ENCODE peak calls at places on chromosome 15, in nine cellular contexts. One of them, this sample, is unnamed.

GRCh38 chr15:31079519-31079918 is 22.0 kb downstream of the TRPM1 start:
- DNase-seq in right lobe of liver: no peak
- DNase-seq in T-helper 1 cell: no peak
- DNase-seq in stimulated activated CD8-positive, alpha-beta memory T cell treated with anti-CD3 and anti-CD28 coated beads, Interleukin-15, amount 100 ng/mL, for 1 hour: no peak
- DNase-seq in heart right ventricle: no peak
- DNase-seq in T-helper 2 cell: no peak
- DNase-seq in lower leg skin: no peak
- DNase-seq in GM19239: no peak
- DNase-seq in M059J: no peak
- DNase-seq in this sample: no peak

GRCh38 chr15:98823012-98823458 is 174.7 kb downstream of the IGF1R start:
- DNase-seq in right lobe of liver: no peak
- DNase-seq in T-helper 1 cell: no peak
- DNase-seq in stimulated activated CD8-positive, alpha-beta memory T cell treated with anti-CD3 and anti-CD28 coated beads, Interleukin-15, amount 100 ng/mL, for 1 hour: no peak
- DNase-seq in heart right ventricle: no peak
- DNase-seq in T-helper 2 cell: no peak
- DNase-seq in lower leg skin: no peak
- DNase-seq in GM19239: no peak
- DNase-seq in M059J: peak
- DNase-seq in this sample: no peak

GRCh38 chr15:37122703-37123102 is 22.4 kb upstream of the MEIS2 start:
- DNase-seq in right lobe of liver: no peak
- DNase-seq in T-helper 1 cell: no peak
- DNase-seq in stimulated activated CD8-positive, alpha-beta memory T cell treated with anti-CD3 and anti-CD28 coated beads, Interleukin-15, amount 100 ng/mL, for 1 hour: no peak
- DNase-seq in heart right ventricle: no peak
- DNase-seq in T-helper 2 cell: no peak
- DNase-seq in lower leg skin: no peak
- DNase-seq in GM19239: no peak
- DNase-seq in M059J: no peak
- DNase-seq in this sample: no peak

GRCh38 chr15:76062282-76062681 is 2.5 kb downstream of the TMEM266 start:
- DNase-seq in right lobe of liver: no peak
- DNase-seq in T-helper 1 cell: no peak
- DNase-seq in stimulated activated CD8-positive, alpha-beta memory T cell treated with anti-CD3 and anti-CD28 coated beads, Interleukin-15, amount 100 ng/mL, for 1 hour: no peak
- DNase-seq in heart right ventricle: no peak
- DNase-seq in T-helper 2 cell: no peak
- DNase-seq in lower leg skin: no peak
- DNase-seq in GM19239: no peak
- DNase-seq in M059J: no peak
- DNase-seq in this sample: no peak

GRCh38 chr15:98241032-98241554 is 280.6 kb downstream of the ARRDC4 start:
- DNase-seq in right lobe of liver: no peak
- DNase-seq in T-helper 1 cell: no peak
- DNase-seq in stimulated activated CD8-positive, alpha-beta memory T cell treated with anti-CD3 and anti-CD28 coated beads, Interleukin-15, amount 100 ng/mL, for 1 hour: no peak
- DNase-seq in heart right ventricle: no peak
- DNase-seq in T-helper 2 cell: no peak
- DNase-seq in lower leg skin: no peak
- DNase-seq in GM19239: no peak
- DNase-seq in M059J: peak
- DNase-seq in this sample: no peak

GRCh38 chr15:89090791-89091666 is 2.8 kb downstream of the ABHD2 start:
- DNase-seq in right lobe of liver: peak
- DNase-seq in T-helper 1 cell: no peak
- DNase-seq in stimulated activated CD8-positive, alpha-beta memory T cell treated with anti-CD3 and anti-CD28 coated beads, Interleukin-15, amount 100 ng/mL, for 1 hour: no peak
- DNase-seq in heart right ventricle: peak
- DNase-seq in T-helper 2 cell: peak
- DNase-seq in lower leg skin: peak
- DNase-seq in GM19239: no peak
- DNase-seq in M059J: peak
- DNase-seq in this sample: peak

GRCh38 chr15:67520976-67521769 is at the start of gene C15orf61:
- DNase-seq in right lobe of liver: peak
- DNase-seq in T-helper 1 cell: peak
- DNase-seq in stimulated activated CD8-positive, alpha-beta memory T cell treated with anti-CD3 and anti-CD28 coated beads, Interleukin-15, amount 100 ng/mL, for 1 hour: peak
- DNase-seq in heart right ventricle: peak
- DNase-seq in T-helper 2 cell: peak
- DNase-seq in lower leg skin: peak
- DNase-seq in GM19239: peak
- DNase-seq in M059J: peak
- DNase-seq in this sample: peak

GRCh38 chr15:68580883-68581155 is 2.0 kb downstream of the CORO2B start:
- DNase-seq in right lobe of liver: no peak
- DNase-seq in T-helper 1 cell: no peak
- DNase-seq in stimulated activated CD8-positive, alpha-beta memory T cell treated with anti-CD3 and anti-CD28 coated beads, Interleukin-15, amount 100 ng/mL, for 1 hour: no peak
- DNase-seq in heart right ventricle: no peak
- DNase-seq in T-helper 2 cell: no peak
- DNase-seq in lower leg skin: no peak
- DNase-seq in GM19239: no peak
- DNase-seq in M059J: no peak
- DNase-seq in this sample: no peak

GRCh38 chr15:99961011-99961441 is 227.8 kb upstream of the LYSMD4 start:
- DNase-seq in right lobe of liver: no peak
- DNase-seq in T-helper 1 cell: no peak
- DNase-seq in stimulated activated CD8-positive, alpha-beta memory T cell treated with anti-CD3 and anti-CD28 coated beads, Interleukin-15, amount 100 ng/mL, for 1 hour: no peak
- DNase-seq in heart right ventricle: no peak
- DNase-seq in T-helper 2 cell: no peak
- DNase-seq in lower leg skin: peak
- DNase-seq in GM19239: no peak
- DNase-seq in M059J: peak
- DNase-seq in this sample: peak

GRCh38 chr15:74417230-74417629 is 16.5 kb downstream of the SEMA7A start:
- DNase-seq in right lobe of liver: no peak
- DNase-seq in T-helper 1 cell: no peak
- DNase-seq in stimulated activated CD8-positive, alpha-beta memory T cell treated with anti-CD3 and anti-CD28 coated beads, Interleukin-15, amount 100 ng/mL, for 1 hour: no peak
- DNase-seq in heart right ventricle: peak
- DNase-seq in T-helper 2 cell: no peak
- DNase-seq in lower leg skin: no peak
- DNase-seq in GM19239: no peak
- DNase-seq in M059J: no peak
- DNase-seq in this sample: no peak

GRCh38 chr15:83658406-83658805 is 4.5 kb downstream of the ADAMTSL3 start:
- DNase-seq in right lobe of liver: no peak
- DNase-seq in T-helper 1 cell: no peak
- DNase-seq in stimulated activated CD8-positive, alpha-beta memory T cell treated with anti-CD3 and anti-CD28 coated beads, Interleukin-15, amount 100 ng/mL, for 1 hour: no peak
- DNase-seq in heart right ventricle: peak
- DNase-seq in T-helper 2 cell: no peak
- DNase-seq in lower leg skin: no peak
- DNase-seq in GM19239: no peak
- DNase-seq in M059J: no peak
- DNase-seq in this sample: no peak

GRCh38 chr15:68334661-68335124 is 57.1 kb downstream of the FEM1B start:
- DNase-seq in right lobe of liver: no peak
- DNase-seq in T-helper 1 cell: no peak
- DNase-seq in stimulated activated CD8-positive, alpha-beta memory T cell treated with anti-CD3 and anti-CD28 coated beads, Interleukin-15, amount 100 ng/mL, for 1 hour: no peak
- DNase-seq in heart right ventricle: no peak
- DNase-seq in T-helper 2 cell: no peak
- DNase-seq in lower leg skin: no peak
- DNase-seq in GM19239: no peak
- DNase-seq in M059J: peak
- DNase-seq in this sample: peak

GRCh38 chr15:33158359-33158758 is 36.2 kb downstream of the FMN1 start:
- DNase-seq in right lobe of liver: no peak
- DNase-seq in T-helper 1 cell: no peak
- DNase-seq in stimulated activated CD8-positive, alpha-beta memory T cell treated with anti-CD3 and anti-CD28 coated beads, Interleukin-15, amount 100 ng/mL, for 1 hour: no peak
- DNase-seq in heart right ventricle: no peak
- DNase-seq in T-helper 2 cell: no peak
- DNase-seq in lower leg skin: no peak
- DNase-seq in GM19239: no peak
- DNase-seq in M059J: no peak
- DNase-seq in this sample: no peak

GRCh38 chr15:28013480-28013879 is 85.6 kb downstream of the OCA2 start:
- DNase-seq in right lobe of liver: no peak
- DNase-seq in T-helper 1 cell: no peak
- DNase-seq in stimulated activated CD8-positive, alpha-beta memory T cell treated with anti-CD3 and anti-CD28 coated beads, Interleukin-15, amount 100 ng/mL, for 1 hour: no peak
- DNase-seq in heart right ventricle: no peak
- DNase-seq in T-helper 2 cell: no peak
- DNase-seq in lower leg skin: no peak
- DNase-seq in GM19239: no peak
- DNase-seq in M059J: no peak
- DNase-seq in this sample: peak

GRCh38 chr15:94059188-94059587 is 172.2 kb upstream of the MCTP2 start:
- DNase-seq in right lobe of liver: no peak
- DNase-seq in T-helper 1 cell: no peak
- DNase-seq in stimulated activated CD8-positive, alpha-beta memory T cell treated with anti-CD3 and anti-CD28 coated beads, Interleukin-15, amount 100 ng/mL, for 1 hour: no peak
- DNase-seq in heart right ventricle: no peak
- DNase-seq in T-helper 2 cell: no peak
- DNase-seq in lower leg skin: no peak
- DNase-seq in GM19239: no peak
- DNase-seq in M059J: no peak
- DNase-seq in this sample: no peak

GRCh38 chr15:45499426-45499825 is 23.1 kb downstream of the SLC30A4 start:
- DNase-seq in right lobe of liver: no peak
- DNase-seq in T-helper 1 cell: no peak
- DNase-seq in stimulated activated CD8-positive, alpha-beta memory T cell treated with anti-CD3 and anti-CD28 coated beads, Interleukin-15, amount 100 ng/mL, for 1 hour: no peak
- DNase-seq in heart right ventricle: no peak
- DNase-seq in T-helper 2 cell: no peak
- DNase-seq in lower leg skin: no peak
- DNase-seq in GM19239: no peak
- DNase-seq in M059J: no peak
- DNase-seq in this sample: no peak

GRCh38 chr15:90465930-90466567 is 63.7 kb upstream of the CRTC3 start:
- DNase-seq in right lobe of liver: no peak
- DNase-seq in T-helper 1 cell: no peak
- DNase-seq in stimulated activated CD8-positive, alpha-beta memory T cell treated with anti-CD3 and anti-CD28 coated beads, Interleukin-15, amount 100 ng/mL, for 1 hour: no peak
- DNase-seq in heart right ventricle: no peak
- DNase-seq in T-helper 2 cell: no peak
- DNase-seq in lower leg skin: no peak
- DNase-seq in GM19239: no peak
- DNase-seq in M059J: peak
- DNase-seq in this sample: no peak

GRCh38 chr15:87710406-87710805 is 546.1 kb downstream of the NTRK3 start:
- DNase-seq in right lobe of liver: no peak
- DNase-seq in T-helper 1 cell: no peak
- DNase-seq in stimulated activated CD8-positive, alpha-beta memory T cell treated with anti-CD3 and anti-CD28 coated beads, Interleukin-15, amount 100 ng/mL, for 1 hour: no peak
- DNase-seq in heart right ventricle: no peak
- DNase-seq in T-helper 2 cell: no peak
- DNase-seq in lower leg skin: no peak
- DNase-seq in GM19239: no peak
- DNase-seq in M059J: peak
- DNase-seq in this sample: no peak

GRCh38 chr15:76566276-76566675 is 229.7 kb downstream of the ISL2 start:
- DNase-seq in right lobe of liver: no peak
- DNase-seq in T-helper 1 cell: no peak
- DNase-seq in stimulated activated CD8-positive, alpha-beta memory T cell treated with anti-CD3 and anti-CD28 coated beads, Interleukin-15, amount 100 ng/mL, for 1 hour: no peak
- DNase-seq in heart right ventricle: no peak
- DNase-seq in T-helper 2 cell: no peak
- DNase-seq in lower leg skin: no peak
- DNase-seq in GM19239: no peak
- DNase-seq in M059J: peak
- DNase-seq in this sample: no peak

GRCh38 chr15:22868495-22868894 is 30.0 kb downstream of the NIPA2 start:
- DNase-seq in right lobe of liver: no peak
- DNase-seq in T-helper 1 cell: no peak
- DNase-seq in stimulated activated CD8-positive, alpha-beta memory T cell treated with anti-CD3 and anti-CD28 coated beads, Interleukin-15, amount 100 ng/mL, for 1 hour: no peak
- DNase-seq in heart right ventricle: no peak
- DNase-seq in T-helper 2 cell: no peak
- DNase-seq in lower leg skin: no peak
- DNase-seq in GM19239: no peak
- DNase-seq in M059J: no peak
- DNase-seq in this sample: no peak

GRCh38 chr15:33132722-33133345 is 61.7 kb downstream of the FMN1 start:
- DNase-seq in right lobe of liver: no peak
- DNase-seq in T-helper 1 cell: no peak
- DNase-seq in stimulated activated CD8-positive, alpha-beta memory T cell treated with anti-CD3 and anti-CD28 coated beads, Interleukin-15, amount 100 ng/mL, for 1 hour: no peak
- DNase-seq in heart right ventricle: no peak
- DNase-seq in T-helper 2 cell: no peak
- DNase-seq in lower leg skin: no peak
- DNase-seq in GM19239: no peak
- DNase-seq in M059J: peak
- DNase-seq in this sample: no peak

GRCh38 chr15:81310480-81310879 is 13.5 kb downstream of the STARD5 start:
- DNase-seq in right lobe of liver: no peak
- DNase-seq in T-helper 1 cell: no peak
- DNase-seq in stimulated activated CD8-positive, alpha-beta memory T cell treated with anti-CD3 and anti-CD28 coated beads, Interleukin-15, amount 100 ng/mL, for 1 hour: no peak
- DNase-seq in heart right ventricle: no peak
- DNase-seq in T-helper 2 cell: no peak
- DNase-seq in lower leg skin: no peak
- DNase-seq in GM19239: no peak
- DNase-seq in M059J: no peak
- DNase-seq in this sample: no peak

GRCh38 chr15:61275451-61275850 is 46.3 kb upstream of the RORA start:
- DNase-seq in right lobe of liver: no peak
- DNase-seq in T-helper 1 cell: no peak
- DNase-seq in stimulated activated CD8-positive, alpha-beta memory T cell treated with anti-CD3 and anti-CD28 coated beads, Interleukin-15, amount 100 ng/mL, for 1 hour: no peak
- DNase-seq in heart right ventricle: no peak
- DNase-seq in T-helper 2 cell: no peak
- DNase-seq in lower leg skin: no peak
- DNase-seq in GM19239: no peak
- DNase-seq in M059J: no peak
- DNase-seq in this sample: no peak

GRCh38 chr15:38474155-38474757 is 20.3 kb downstream of the FAM98B start:
- DNase-seq in right lobe of liver: no peak
- DNase-seq in T-helper 1 cell: peak
- DNase-seq in stimulated activated CD8-positive, alpha-beta memory T cell treated with anti-CD3 and anti-CD28 coated beads, Interleukin-15, amount 100 ng/mL, for 1 hour: no peak
- DNase-seq in heart right ventricle: no peak
- DNase-seq in T-helper 2 cell: no peak
- DNase-seq in lower leg skin: peak
- DNase-seq in GM19239: peak
- DNase-seq in M059J: peak
- DNase-seq in this sample: no peak

GRCh38 chr15:84818221-84819131 is 1.3 kb downstream of the ALPK3 start:
- DNase-seq in right lobe of liver: no peak
- DNase-seq in T-helper 1 cell: no peak
- DNase-seq in stimulated activated CD8-positive, alpha-beta memory T cell treated with anti-CD3 and anti-CD28 coated beads, Interleukin-15, amount 100 ng/mL, for 1 hour: no peak
- DNase-seq in heart right ventricle: no peak
- DNase-seq in T-helper 2 cell: no peak
- DNase-seq in lower leg skin: no peak
- DNase-seq in GM19239: no peak
- DNase-seq in M059J: peak
- DNase-seq in this sample: peak

GRCh38 chr15:77851696-77852095 is 219.0 kb upstream of the LINGO1 start:
- DNase-seq in right lobe of liver: peak
- DNase-seq in T-helper 1 cell: no peak
- DNase-seq in stimulated activated CD8-positive, alpha-beta memory T cell treated with anti-CD3 and anti-CD28 coated beads, Interleukin-15, amount 100 ng/mL, for 1 hour: no peak
- DNase-seq in heart right ventricle: no peak
- DNase-seq in T-helper 2 cell: no peak
- DNase-seq in lower leg skin: no peak
- DNase-seq in GM19239: no peak
- DNase-seq in M059J: peak
- DNase-seq in this sample: no peak

GRCh38 chr15:90047956-90048575 is 46.9 kb downstream of the ZNF710 start:
- DNase-seq in right lobe of liver: peak
- DNase-seq in T-helper 1 cell: no peak
- DNase-seq in stimulated activated CD8-positive, alpha-beta memory T cell treated with anti-CD3 and anti-CD28 coated beads, Interleukin-15, amount 100 ng/mL, for 1 hour: no peak
- DNase-seq in heart right ventricle: no peak
- DNase-seq in T-helper 2 cell: no peak
- DNase-seq in lower leg skin: no peak
- DNase-seq in GM19239: no peak
- DNase-seq in M059J: no peak
- DNase-seq in this sample: no peak

GRCh38 chr15:57167821-57168395 is 208.4 kb upstream of the CGNL1 start:
- DNase-seq in right lobe of liver: no peak
- DNase-seq in T-helper 1 cell: no peak
- DNase-seq in stimulated activated CD8-positive, alpha-beta memory T cell treated with anti-CD3 and anti-CD28 coated beads, Interleukin-15, amount 100 ng/mL, for 1 hour: no peak
- DNase-seq in heart right ventricle: no peak
- DNase-seq in T-helper 2 cell: no peak
- DNase-seq in lower leg skin: no peak
- DNase-seq in GM19239: no peak
- DNase-seq in M059J: no peak
- DNase-seq in this sample: no peak

GRCh38 chr15:51374131-51374530 is 32.7 kb downstream of the GLDN start:
- DNase-seq in right lobe of liver: no peak
- DNase-seq in T-helper 1 cell: no peak
- DNase-seq in stimulated activated CD8-positive, alpha-beta memory T cell treated with anti-CD3 and anti-CD28 coated beads, Interleukin-15, amount 100 ng/mL, for 1 hour: no peak
- DNase-seq in heart right ventricle: no peak
- DNase-seq in T-helper 2 cell: no peak
- DNase-seq in lower leg skin: no peak
- DNase-seq in GM19239: no peak
- DNase-seq in M059J: no peak
- DNase-seq in this sample: no peak

GRCh38 chr15:89494941-89495637 is 1.3 kb downstream of the RHCG start:
- DNase-seq in right lobe of liver: peak
- DNase-seq in T-helper 1 cell: no peak
- DNase-seq in stimulated activated CD8-positive, alpha-beta memory T cell treated with anti-CD3 and anti-CD28 coated beads, Interleukin-15, amount 100 ng/mL, for 1 hour: no peak
- DNase-seq in heart right ventricle: no peak
- DNase-seq in T-helper 2 cell: no peak
- DNase-seq in lower leg skin: no peak
- DNase-seq in GM19239: no peak
- DNase-seq in M059J: no peak
- DNase-seq in this sample: peak

GRCh38 chr15:38389924-38390542 is 63.9 kb upstream of the FAM98B start:
- DNase-seq in right lobe of liver: peak
- DNase-seq in T-helper 1 cell: peak
- DNase-seq in stimulated activated CD8-positive, alpha-beta memory T cell treated with anti-CD3 and anti-CD28 coated beads, Interleukin-15, amount 100 ng/mL, for 1 hour: peak
- DNase-seq in heart right ventricle: peak
- DNase-seq in T-helper 2 cell: peak
- DNase-seq in lower leg skin: peak
- DNase-seq in GM19239: peak
- DNase-seq in M059J: peak
- DNase-seq in this sample: peak